ENCODE peak calls at places on chromosome 18, in six cellular contexts. N is heart left ventricle, T is right lobe of liver, C is gastrocnemius medialis, W is ovary, U is uterus. S is an unnamed sample.

GRCh38 chr18:72542993-72543361 is 1.2 kb downstream of the CBLN2 start:
- DNase-seq in T (no peak), W (no peak), N (no peak), C (no peak), U (no peak), S (no peak)

GRCh38 chr18:36812686-36813085 is 16.1 kb downstream of the TPGS2 start:
- DNase-seq in T (no peak), N (no peak), W (peak), C (no peak), U (no peak), S (no peak)

GRCh38 chr18:23399067-23399466 is 54.0 kb upstream of the RIOK3 start:
- DNase-seq in U (no peak), T (no peak), W (no peak), N (no peak), C (no peak), S (no peak)

GRCh38 chr18:37659906-37660305 is 94.3 kb upstream of the CELF4 start:
- DNase-seq in U (no peak), W (no peak), T (no peak), C (no peak), N (no peak), S (no peak)

GRCh38 chr18:3995476-3996102 is 459.5 kb downstream of the DLGAP1 start:
- DNase-seq in W (no peak), U (peak), N (peak), C (no peak), T (peak), S (peak)

GRCh38 chr18:957829-958228 is 53.2 kb downstream of the ADCYAP1 start:
- DNase-seq in C (no peak), W (no peak), T (no peak), U (no peak), N (no peak), S (no peak)

GRCh38 chr18:60684843-60685513 is 312.4 kb upstream of the MC4R start:
- DNase-seq in N (no peak), U (no peak), W (no peak), C (no peak), T (no peak), S (no peak)

GRCh38 chr18:12485479-12486105 is 77.9 kb downstream of the PRELID3A start:
- DNase-seq in T (no peak), C (no peak), W (no peak), U (no peak), N (no peak), S (no peak)

GRCh38 chr18:80145191-80145799 is 36.2 kb downstream of the ADNP2 start:
- DNase-seq in W (no peak), C (no peak), T (no peak), U (no peak), N (no peak), S (no peak)

GRCh38 chr18:76234559-76234958 is 260.5 kb downstream of the ZNF516 start:
- DNase-seq in C (no peak), T (no peak), U (no peak), W (no peak), N (no peak), S (no peak)

GRCh38 chr18:3328522-3328921 is 66.6 kb downstream of the MYL12B start:
- DNase-seq in C (no peak), U (no peak), N (no peak), W (no peak), T (no peak), S (no peak)

GRCh38 chr18:9062418-9062751 is 40.1 kb upstream of the NDUFV2 start:
- DNase-seq in U (no peak), N (no peak), T (no peak), C (no peak), W (no peak), S (no peak)

GRCh38 chr18:70132999-70133398 is 72.5 kb downstream of the RTTN start:
- DNase-seq in W (no peak), T (no peak), U (no peak), N (no peak), C (no peak), S (no peak)

GRCh38 chr18:79388043-79388442 is 7.7 kb upstream of the NFATC1 start:
- DNase-seq in C (no peak), U (no peak), W (no peak), N (no peak), T (no peak), S (peak)

GRCh38 chr18:79251021-79251420 is 144.7 kb upstream of the NFATC1 start:
- DNase-seq in W (no peak), C (no peak), U (no peak), T (no peak), N (no peak), S (no peak)

GRCh38 chr18:51881394-51881793 is 458.6 kb upstream of the DCC start:
- DNase-seq in N (no peak), U (no peak), T (no peak), W (no peak), C (no peak), S (no peak)

GRCh38 chr18:33583901-33584300 is 5.9 kb downstream of the ASXL3 start:
- DNase-seq in T (no peak), N (no peak), C (no peak), U (no peak), W (no peak), S (no peak)

GRCh38 chr18:8816805-8817204 is 111.4 kb downstream of the MTCL1 start:
- DNase-seq in N (no peak), W (no peak), C (no peak), U (no peak), T (no peak), S (no peak)

GRCh38 chr18:22031581-22031980 is 137.8 kb upstream of the GATA6 start:
- DNase-seq in W (no peak), U (no peak), C (no peak), T (no peak), N (no peak), S (no peak)

GRCh38 chr18:23191952-23192662 is 56.8 kb downstream of the CABLES1 start:
- DNase-seq in T (peak), C (peak), W (peak), N (peak), U (peak), S (peak)

GRCh38 chr18:10499230-10499629 is 26.6 kb upstream of the NAPG start:
- DNase-seq in W (no peak), N (no peak), T (no peak), C (no peak), U (no peak), S (no peak)

GRCh38 chr18:22106536-22107292 is 62.7 kb upstream of the GATA6 start:
- DNase-seq in N (no peak), T (peak), W (no peak), C (no peak), U (no peak), S (no peak)

GRCh38 chr18:80009661-80010550 is 21.5 kb upstream of the TXNL4A start:
- DNase-seq in T (peak), U (peak), C (peak), N (peak), W (peak), S (no peak)

GRCh38 chr18:29874519-29875098 is 1167.9 kb downstream of the DSC3 start:
- DNase-seq in U (no peak), W (no peak), N (no peak), C (no peak), T (no peak), S (no peak)

DNA sequence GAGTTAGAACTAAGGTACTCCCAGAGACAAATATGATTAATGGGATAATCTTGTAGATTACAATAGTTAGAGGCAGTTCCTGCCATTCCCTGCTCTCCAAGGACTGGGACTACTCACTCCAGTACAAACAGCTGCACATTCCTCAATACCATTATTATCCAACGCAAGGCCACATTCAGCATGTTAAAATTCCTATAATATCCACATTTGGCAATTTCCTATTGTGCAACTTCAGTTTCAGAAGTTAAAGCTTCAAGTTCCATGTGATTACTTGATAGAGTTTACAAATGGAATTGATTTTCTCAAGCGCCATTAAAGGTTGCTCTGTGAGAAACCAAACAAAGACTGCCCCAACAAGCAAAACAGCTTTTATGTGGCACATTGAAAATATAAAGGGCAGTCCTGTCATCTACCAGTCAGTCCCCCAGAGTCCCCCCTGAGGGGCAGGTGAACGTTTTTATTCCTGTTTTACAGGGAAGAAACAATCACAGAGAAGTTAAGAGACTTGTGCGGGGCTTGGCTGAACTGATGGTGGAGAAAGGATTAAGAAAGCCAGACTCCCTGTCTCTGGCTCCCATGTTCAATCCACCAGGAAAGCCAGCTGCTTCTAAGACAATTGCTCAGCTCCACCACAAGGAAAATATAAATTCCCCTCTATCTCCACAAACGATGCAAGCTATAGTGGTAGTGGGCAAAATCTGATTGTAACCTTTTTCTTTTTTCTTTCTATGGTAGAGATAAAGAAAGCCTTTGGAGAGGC is 72.6 kb downstream of the TXNL1 start:
- DNase-seq in U (no peak), W (no peak), N (no peak), C (peak), T (no peak), S (no peak)
- TF ChIP-seq POLR2A in U (no peak), W (no peak), N (no peak), C (no peak), T (no peak), S (no peak)

GRCh38 chr18:48548921-48549320 is 10.1 kb downstream of the CTIF start:
- DNase-seq in U (no peak), N (no peak), W (no peak), T (no peak), C (no peak), S (no peak)

GRCh38 chr18:48551100-48551499 is 12.3 kb downstream of the CTIF start:
- DNase-seq in U (no peak), W (no peak), N (no peak), T (no peak), C (no peak), S (no peak)

GRCh38 chr18:48552130-48552529 is 13.3 kb downstream of the CTIF start:
- DNase-seq in C (no peak), N (no peak), W (no peak), U (no peak), T (no peak), S (no peak)

GRCh38 chr18:48548404-48548771 is 9.6 kb downstream of the CTIF start:
- DNase-seq in N (no peak), C (peak), U (no peak), W (no peak), T (peak), S (no peak)

DNA sequence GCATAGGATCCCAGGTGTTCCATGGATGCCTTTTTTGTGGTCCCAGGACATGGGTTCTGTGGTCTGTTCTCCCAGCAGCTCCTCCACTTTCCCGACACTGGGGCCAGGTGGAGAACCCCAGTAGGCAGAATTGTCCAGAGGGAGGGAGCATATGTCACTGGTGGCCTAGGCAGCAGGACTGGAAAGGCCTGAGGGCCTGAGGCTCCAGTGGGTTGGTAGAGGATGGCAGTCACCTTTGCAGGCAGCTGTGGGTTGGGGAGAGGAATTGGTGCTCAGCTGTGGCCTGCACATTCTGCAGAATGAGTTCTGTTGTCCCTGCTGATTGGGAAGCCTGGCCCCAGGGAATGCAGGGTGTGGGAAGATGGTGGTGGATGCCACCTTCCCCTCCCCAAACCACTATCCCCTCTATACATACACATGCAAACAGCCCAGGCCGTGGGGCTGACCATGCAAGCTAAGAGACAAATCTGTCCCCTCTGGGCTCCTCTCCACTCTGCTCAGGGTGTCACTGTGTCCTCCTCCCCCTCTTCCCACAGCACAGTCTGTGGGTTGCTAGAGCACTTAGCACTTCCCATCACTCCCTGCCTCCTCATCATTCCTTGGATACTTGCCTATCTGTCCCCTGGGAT is 11.4 kb downstream of the CTIF start:
- DNase-seq in N (no peak), C (no peak), U (no peak), T (no peak), W (no peak), S (no peak)
- H3K27ac ChIP-seq in N (peak), C (no peak), U (no peak), T (no peak), W (no peak), S (no peak)

GRCh38 chr18:7722955-7723354 is 155.8 kb downstream of the PTPRM start:
- DNase-seq in T (no peak), C (no peak), N (no peak), U (no peak), W (no peak), S (no peak)
- TF ChIP-seq CTCF in T (no peak), C (no peak), N (no peak), U (no peak), W (no peak), S (no peak)

GRCh38 chr18:46104128-46104911 is at the start of gene HAUS1:
- DNase-seq in W (peak), N (peak), U (peak), T (peak), C (peak), S (peak)
- TF ChIP-seq POLR2A in W (peak), N (peak), U (peak), T (peak), C (peak), S (peak)

GRCh38 chr18:42707080-42707479 is 408.4 kb downstream of the RIT2 start:
- DNase-seq in C (no peak), T (no peak), W (no peak), N (no peak), U (no peak), S (no peak)

GRCh38 chr18:42706618-42707017 is 408.9 kb downstream of the RIT2 start:
- DNase-seq in W (no peak), N (no peak), T (no peak), U (no peak), C (no peak), S (no peak)

GRCh38 chr18:42712065-42712464 is 403.4 kb downstream of the RIT2 start:
- DNase-seq in N (no peak), W (no peak), U (no peak), T (no peak), C (no peak), S (no peak)

GRCh38 chr18:42706029-42706608 is 409.4 kb downstream of the RIT2 start:
- DNase-seq in N (no peak), T (no peak), W (no peak), U (no peak), C (no peak), S (no peak)
- H3K27ac ChIP-seq in N (no peak), T (no peak), W (no peak), U (no peak), C (no peak), S (no peak)

GRCh38 chr18:46680784-46681695 is 24.0 kb upstream of the LOXHD1 start:
- DNase-seq in T (no peak), W (no peak), C (peak), U (no peak), N (no peak), S (no peak)

GRCh38 chr18:46688853-46689525 is 32.0 kb upstream of the LOXHD1 start:
- DNase-seq in U (no peak), W (no peak), T (no peak), N (no peak), C (no peak), S (no peak)

GRCh38 chr18:46683252-46683651 is 26.2 kb upstream of the LOXHD1 start:
- DNase-seq in T (no peak), U (no peak), N (no peak), C (no peak), W (no peak), S (no peak)

GRCh38 chr18:46686186-46686585 is 29.2 kb upstream of the LOXHD1 start:
- DNase-seq in N (no peak), U (no peak), C (no peak), T (no peak), W (no peak), S (no peak)
- TF ChIP-seq CTCF in N (no peak), U (no peak), C (no peak), T (no peak), W (no peak), S (no peak)

GRCh38 chr18:56841836-56842235 is 190.7 kb downstream of the WDR7 start:
- DNase-seq in T (no peak), N (no peak), C (no peak), W (no peak), U (no peak), S (no peak)

GRCh38 chr18:56835331-56835730 is 184.2 kb downstream of the WDR7 start:
- DNase-seq in T (no peak), W (no peak), N (no peak), C (no peak), U (no peak), S (no peak)

GRCh38 chr18:56831988-56832387 is 180.8 kb downstream of the WDR7 start:
- DNase-seq in T (no peak), C (no peak), U (no peak), W (no peak), N (no peak), S (no peak)

GRCh38 chr18:56836173-56836572 is 185.0 kb downstream of the WDR7 start:
- DNase-seq in C (no peak), T (no peak), N (no peak), U (no peak), W (no peak), S (no peak)
- TF ChIP-seq POLR2A in C (no peak), T (no peak), N (no peak), U (no peak), W (no peak), S (no peak)

DNA sequence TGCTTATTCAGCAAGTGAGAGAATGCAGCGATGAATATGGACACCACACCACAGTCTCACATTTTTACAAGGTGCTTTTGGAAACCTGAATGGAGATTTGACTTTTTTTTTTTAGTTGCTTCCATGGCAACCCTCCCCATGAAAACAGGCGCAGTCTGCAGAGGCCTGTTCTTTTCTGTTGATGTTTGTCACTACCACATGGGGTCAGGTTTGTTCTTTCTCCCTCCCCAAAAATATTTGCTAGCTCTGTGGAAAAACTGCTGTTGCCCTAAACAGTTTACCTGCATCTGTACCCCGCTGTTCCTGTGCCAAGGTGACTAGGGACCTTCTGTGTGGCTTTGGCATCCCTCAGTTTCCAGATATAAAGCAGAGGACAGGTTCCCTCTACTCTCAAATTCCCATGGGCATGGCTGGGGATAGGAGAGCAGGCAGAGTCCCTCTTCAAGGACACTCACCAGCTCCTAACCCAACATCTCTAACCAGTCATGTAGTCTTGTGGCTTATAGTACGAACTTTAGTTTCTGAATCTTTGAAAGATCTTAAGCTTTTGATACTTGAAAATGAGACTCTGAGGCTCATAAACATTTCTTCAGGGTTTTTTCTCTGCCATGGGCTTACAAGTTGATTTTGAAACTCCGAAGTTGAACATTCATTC is 14.7 kb upstream of the MAPRE2 start:
- DNase-seq in T (no peak), U (no peak), W (no peak), C (no peak), N (no peak), S (no peak)
- H3K27ac ChIP-seq in T (no peak), U (no peak), W (no peak), C (peak), N (no peak), S (no peak)

GRCh38 chr18:25915907-25916306 is 174.5 kb downstream of the SS18 start:
- DNase-seq in N (no peak), W (no peak), T (no peak), U (no peak), C (no peak), S (no peak)
- TF ChIP-seq CTCF in N (no peak), W (no peak), T (no peak), U (no peak), C (no peak), S (no peak)

DNA sequence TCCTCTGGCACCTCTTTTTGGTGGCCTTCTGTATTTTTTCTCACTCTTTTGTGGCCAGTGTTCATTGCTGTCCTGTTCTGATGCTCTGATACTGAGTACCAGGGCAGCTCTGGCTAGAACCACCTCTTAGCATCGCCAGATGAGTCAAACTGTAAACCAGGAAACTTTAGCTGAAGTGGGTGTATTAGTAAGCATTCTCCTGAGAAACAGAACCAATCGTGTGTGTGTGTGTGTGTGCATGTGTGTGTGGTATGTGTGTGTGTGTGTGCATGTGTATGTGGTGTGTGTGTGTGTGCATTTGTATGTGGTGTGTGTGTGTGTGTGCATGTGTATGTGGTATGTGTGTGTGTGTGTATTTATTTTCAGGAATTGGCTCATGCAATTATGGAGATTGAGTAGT is 166.3 kb upstream of the SKOR2 start:
- DNase-seq in W (no peak), U (no peak), C (no peak), T (no peak), N (no peak), S (no peak)
- TF ChIP-seq POLR2A in W (no peak), U (no peak), C (no peak), T (no peak), N (no peak), S (no peak)

S was measured in Peyer's patch.